ENCODE peak calls at places on chromosomes 7 and 10, in four cellular contexts. G is PC-3, C is lower lobe of right lung, X is heart right ventricle. L is an unnamed sample. For H3K4me1 and H3K27me3, the result is how much of the 10 kb centered on the place peaks cover.

GRCh38 chr10:844552-844951 is 87.0 kb downstream of the LARP4B start:
- DNase-seq in G (no peak), C (no peak), X (no peak), L (peak)

GRCh38 chr10:93488956-93489528 is 6.9 kb upstream of the MYOF start:
- DNase-seq in G (no peak), C (no peak), X (no peak), L (no peak)

GRCh38 chr10:103470755-103471653 is 8.0 kb downstream of the CALHM3 start:
- DNase-seq in G (peak), C (peak), X (no peak), L (no peak)

GRCh38 chr10:62038609-62039190 is 137.2 kb downstream of the ARID5B start:
- DNase-seq in G (peak), C (peak), X (peak), L (peak)

GRCh38 chr7:78063758-78064157 is 265.2 kb downstream of the PHTF2 start:
- DNase-seq in G (no peak), C (no peak), X (no peak), L (peak)

GRCh38 chr10:124565565-124566221 is 104.1 kb downstream of the LHPP start:
- DNase-seq in G (peak), C (peak), X (no peak), L (no peak)

GRCh38 chr10:85026878-85027467 is 698.6 kb downstream of the CCSER2 start:
- DNase-seq in G (no peak), C (no peak), X (no peak), L (no peak)

GRCh38 chr7:98728555-98728954 is 111.5 kb downstream of the NPTX2 start:
- DNase-seq in G (no peak), C (no peak), X (no peak), L (no peak)

GRCh38 chr7:138460176-138460648 is at the start of gene TRIM24:
- DNase-seq in G (no peak), C (no peak), X (peak), L (peak)

GRCh38 chr10:3107426-3107961 is 40.1 kb downstream of the PFKP start:
- DNase-seq in G (no peak), C (peak), X (peak), L (peak)

DNA sequence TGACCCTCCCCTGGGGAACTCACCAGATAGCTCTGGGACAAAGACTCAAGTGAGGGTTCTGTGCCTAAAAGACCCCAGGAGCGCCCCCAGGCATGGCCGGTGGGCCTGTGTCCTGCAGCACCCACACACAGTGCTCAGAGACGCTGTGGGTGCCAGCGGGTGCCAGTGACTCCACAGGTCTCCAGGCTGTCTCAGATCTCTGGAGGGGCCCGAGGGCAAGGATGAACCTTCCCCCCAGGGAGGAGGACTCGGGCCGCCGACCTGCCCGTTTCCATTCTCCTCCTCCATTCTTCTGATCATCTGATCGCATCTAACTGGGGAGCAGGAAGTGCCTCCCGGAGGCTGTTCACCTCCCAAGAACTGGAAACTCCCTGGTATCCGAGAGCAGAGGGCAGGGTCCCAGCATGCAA is 980 bp downstream of the ADAM8 start:
- DNase-seq in G (peak), C (no peak), X (no peak), L (no peak)
- H3K4me1 ChIP-seq in G (half or more), C (under half), X (under half), L (under half)

GRCh38 chr7:158588085-158588877 is 658 bp upstream of the PTPRN2 start:
- DNase-seq in G (no peak), C (no peak), X (no peak), L (no peak)

GRCh38 chr7:158588878-158589442 is 1.3 kb upstream of the PTPRN2 start:
- DNase-seq in G (no peak), C (no peak), X (no peak), L (no peak)

GRCh38 chr7:158591944-158592343 is 4.3 kb upstream of the PTPRN2 start:
- DNase-seq in G (no peak), C (no peak), X (no peak), L (no peak)

GRCh38 chr7:158589653-158590052 is 2.0 kb upstream of the PTPRN2 start:
- DNase-seq in G (no peak), C (no peak), X (no peak), L (no peak)

DNA sequence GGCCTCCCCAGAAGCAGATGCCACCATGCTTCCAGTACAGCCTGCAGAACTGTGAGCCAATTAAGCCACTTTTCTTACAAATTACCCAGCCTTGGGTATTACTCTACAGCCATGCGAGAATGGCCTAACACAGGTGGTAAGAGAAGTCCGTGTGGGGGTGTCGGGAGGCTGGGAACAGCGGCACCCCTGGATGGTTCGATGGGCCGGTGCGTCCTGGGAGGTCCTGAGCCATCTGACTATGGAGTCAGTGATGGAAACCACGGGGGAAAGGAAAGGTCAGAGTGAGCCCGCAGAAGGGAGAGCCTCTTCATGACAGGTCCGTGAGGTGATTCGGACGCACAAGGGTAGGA is 2.5 kb upstream of the PTPRN2 start:
- DNase-seq in G (no peak), C (no peak), X (no peak), L (no peak)
- H3K27me3 ChIP-seq in G (under half), C (under half), X (under half), L (under half)

GRCh38 chr7:159031750-159032149 is 112.9 kb downstream of the VIPR2 start:
- DNase-seq in G (no peak), C (no peak), X (no peak), L (no peak)
- H3K4me3 ChIP-seq in G (no peak), C (no peak), X (no peak), L (no peak)

DNA sequence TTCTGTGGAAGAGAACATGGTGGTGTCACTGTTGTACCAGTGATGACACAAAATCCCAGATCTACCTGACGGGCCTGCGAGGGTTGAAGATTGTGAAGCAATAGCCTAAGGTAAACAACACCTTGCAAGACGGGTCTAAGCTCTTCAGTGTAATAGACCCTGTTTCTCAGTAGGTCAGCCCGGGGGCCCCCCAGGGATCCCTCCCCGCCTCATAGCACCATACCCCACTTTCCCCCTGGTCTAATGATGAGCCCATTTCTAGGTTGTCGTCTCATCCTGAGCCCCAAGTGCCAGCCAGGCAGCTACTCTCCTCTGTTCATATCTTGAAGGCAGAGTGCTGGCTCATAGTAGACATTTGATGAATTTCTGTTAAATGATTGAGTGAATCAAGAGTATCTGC is 2.6 kb upstream of the ACTR3C start:
- DNase-seq in G (no peak), C (no peak), X (no peak), L (no peak)
- H3K4me1 ChIP-seq in G (under half), C (under half), X (under half), L (under half)

GRCh38 chr7:141074997-141075396 is 1.1 kb downstream of the TMEM178B start:
- DNase-seq in G (no peak), C (no peak), X (no peak), L (no peak)
- H3K27me3 ChIP-seq in G (half or more), C (half or more), X (half or more), L (under half)

DNA sequence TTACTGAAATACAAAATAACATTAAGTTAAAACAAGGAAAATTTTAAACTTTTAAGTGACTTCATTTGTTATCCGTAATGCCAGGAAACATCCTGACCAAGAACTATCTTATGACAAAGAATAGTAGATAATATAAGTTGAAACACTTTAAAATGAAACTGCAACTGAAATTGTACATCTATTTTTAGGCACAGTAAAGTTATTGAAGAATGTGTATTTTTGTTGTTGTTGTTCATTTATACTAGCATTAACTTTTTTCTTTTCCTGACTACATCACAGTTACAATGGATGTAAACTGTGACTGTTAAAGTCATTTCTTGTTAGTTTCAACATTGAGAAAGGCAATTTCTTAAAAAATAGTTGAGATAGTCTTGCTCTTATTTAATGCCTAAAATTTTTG is 2.6 kb downstream of the CPED1 start:
- DNase-seq in G (no peak), C (no peak), X (no peak), L (no peak)
- H3K4me3 ChIP-seq in G (peak), C (peak), X (peak), L (peak)

GRCh38 chr10:46317889-46318288 is 31.1 kb downstream of the ANTXRL start:
- DNase-seq in G (no peak), C (no peak), X (no peak), L (no peak)
- H3K4me1 ChIP-seq in G (under half), C (under half), X (under half), L (under half)

DNA sequence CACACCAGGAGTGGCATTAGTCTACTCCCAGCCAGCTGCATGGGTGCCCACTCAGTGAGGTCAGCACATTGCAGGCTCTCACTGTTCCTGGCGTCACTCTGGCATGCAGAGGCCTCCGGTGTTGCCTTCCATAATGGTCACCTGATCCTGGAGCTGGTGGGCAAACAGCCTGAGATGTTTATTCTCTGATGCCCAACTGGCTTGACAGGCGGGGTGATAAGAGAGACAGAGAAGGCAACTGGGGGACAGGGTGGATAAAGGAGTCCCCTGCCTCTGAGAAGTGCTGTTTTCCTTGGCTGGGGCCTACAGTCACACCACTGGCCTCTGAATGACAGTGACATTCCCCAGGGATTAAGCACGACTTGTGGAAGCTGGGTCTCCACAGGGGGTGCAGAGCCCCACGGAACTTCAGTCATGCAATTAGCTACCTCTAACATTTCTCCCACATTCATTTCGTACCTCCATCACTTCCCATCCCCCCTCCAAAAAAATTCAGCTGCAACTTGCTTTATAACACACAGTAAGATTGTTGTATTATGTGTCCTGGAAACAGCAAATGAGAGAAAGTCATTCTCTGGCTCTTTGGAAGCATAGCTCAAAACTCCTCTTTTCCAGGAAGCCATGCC is 7.1 kb upstream of the RBM20 start:
- DNase-seq in G (no peak), C (no peak), X (peak), L (no peak)
- H3K27me3 ChIP-seq in G (under half), C (under half), X (under half), L (under half)

GRCh38 chr7:2508327-2509231 is 11.0 kb upstream of the LFNG start:
- DNase-seq in G (no peak), C (peak), X (peak), L (no peak)
- H3K4me3 ChIP-seq in G (no peak), C (peak), X (no peak), L (no peak)